ENCODE peak calls at places on chromosomes 13 and 19, in six cellular contexts. N, P, H, B, M and W are unnamed samples.

GRCh38 chr19:41993612-41994483 is at the start of gene ATP1A3:
- DNase-seq in P (peak; percentile 37), B (no peak), N (no peak), H (peak; percentile 44), M (peak; percentile 92), W (peak; percentile 71)

GRCh38 chr13:45215392-45216077 is 14.7 kb upstream of the KCTD4 start:
- DNase-seq in M (no peak), H (no peak), P (peak; percentile 77), N (no peak), B (no peak), W (no peak)

GRCh38 chr13:37069597-37070103 is 10.2 kb upstream of the SUPT20H start:
- DNase-seq in P (no peak), M (no peak), H (no peak), B (no peak), N (no peak), W (no peak)

GRCh38 chr19:41918653-41919244 is 9.5 kb downstream of the ERFL start:
- DNase-seq in B (no peak), P (no peak), H (no peak), M (no peak), N (no peak), W (no peak)

GRCh38 chr19:46718157-46718933 is 1.4 kb upstream of the PRKD2 start:
- DNase-seq in P (no peak), N (no peak), B (no peak), M (peak; percentile 66), H (no peak), W (peak; percentile 50)

GRCh38 chr13:76522083-76522755 is 364.0 kb downstream of the KCTD12 start:
- DNase-seq in B (no peak), N (no peak), M (peak; percentile 36), H (no peak), P (peak; percentile 86), W (no peak)

GRCh38 chr19:29495091-29495490 is 30.7 kb upstream of the VSTM2B start:
- DNase-seq in N (no peak), M (no peak), H (no peak), P (no peak), B (no peak), W (peak; percentile 9)

GRCh38 chr19:33251526-33252090 is 26.0 kb upstream of the SLC7A10 start:
- DNase-seq in N (no peak), M (no peak), P (no peak), H (no peak), B (no peak), W (no peak)

GRCh38 chr13:62512194-62513141 is 1096.8 kb upstream of the PCDH20 start:
- DNase-seq in P (peak; percentile 1), H (no peak), B (peak; percentile 1), N (no peak), M (peak; percentile 1), W (no peak)

GRCh38 chr13:58452123-58452623 is 820.6 kb downstream of the PCDH17 start:
- DNase-seq in P (no peak), N (no peak), M (no peak), H (peak; percentile 15), B (no peak), W (no peak)

GRCh38 chr13:72884111-72884510 is 102.2 kb downstream of the PIBF1 start:
- DNase-seq in M (no peak), P (no peak), N (no peak), H (no peak), B (no peak), W (no peak)

GRCh38 chr13:104181526-104182231 is 1115.5 kb upstream of the SLC10A2 start:
- DNase-seq in B (no peak), H (no peak), N (no peak), P (no peak), M (no peak), W (no peak)

GRCh38 chr19:56969726-56970125 is 129.2 kb upstream of the PEG3 start:
- DNase-seq in B (no peak), H (no peak), M (no peak), N (no peak), P (peak; percentile 3), W (no peak)

GRCh38 chr19:10184636-10185035 is 10.1 kb downstream of the DNMT1 start:
- DNase-seq in B (no peak), M (peak; percentile 13), H (no peak), N (no peak), P (no peak), W (no peak)

DNA sequence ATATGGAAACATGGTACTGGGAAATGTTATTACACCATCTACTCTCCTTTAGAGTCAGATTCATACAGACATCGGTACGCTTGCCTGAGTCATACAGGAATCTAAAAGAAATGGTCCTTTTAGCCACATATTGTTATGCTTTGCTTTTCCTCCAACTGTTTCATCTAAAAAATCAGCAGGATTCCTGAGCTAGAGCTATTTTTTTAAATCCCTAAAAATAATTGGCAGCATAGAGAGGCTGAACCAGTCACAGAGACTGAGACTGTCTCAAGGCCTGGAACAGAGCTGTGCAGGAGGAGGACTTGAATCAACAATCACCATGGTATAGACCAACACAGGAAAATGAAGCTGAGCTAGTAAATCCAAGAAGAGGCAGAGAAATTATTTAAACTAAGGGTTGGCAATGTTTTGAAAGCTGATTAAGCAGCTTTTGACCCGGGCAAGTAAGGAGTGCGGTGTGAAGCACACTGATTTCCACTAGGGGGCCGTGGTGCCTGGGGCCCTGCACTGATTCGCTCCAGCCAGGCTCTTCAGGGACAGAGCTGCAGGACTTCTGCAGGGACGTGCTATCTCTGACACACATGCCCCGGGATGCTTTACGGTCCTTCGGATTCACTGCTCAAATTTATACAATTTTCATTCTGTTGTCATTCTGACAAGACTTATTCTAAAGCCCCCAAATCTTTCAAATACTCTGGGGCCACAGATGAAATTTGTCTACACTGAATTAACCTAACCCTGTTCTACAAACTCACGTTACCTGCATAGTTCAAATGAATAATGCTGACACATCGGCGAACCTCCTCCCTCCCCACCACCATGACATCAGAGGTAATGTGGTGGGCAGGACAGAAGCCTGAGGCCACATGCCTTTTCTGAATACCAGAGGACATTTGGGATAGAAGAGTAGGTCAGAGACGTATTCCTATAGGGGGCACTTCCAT is 87.6 kb upstream of the SLC15A1 start:
- DNase-seq in M (peak; percentile 73), P (peak; percentile 56), N (no peak), B (no peak), H (no peak), W (no peak)
- TF ChIP-seq CTCF in M (peak; percentile 86), P (peak; percentile 93), N (peak; percentile 90), B (peak; percentile 94), H (peak; percentile 93), W (peak; percentile 64)

GRCh38 chr13:84497613-84498012 is 615.3 kb upstream of the SLITRK1 start:
- DNase-seq in B (no peak), M (no peak), H (no peak), P (no peak), N (no peak), W (no peak)

DNA sequence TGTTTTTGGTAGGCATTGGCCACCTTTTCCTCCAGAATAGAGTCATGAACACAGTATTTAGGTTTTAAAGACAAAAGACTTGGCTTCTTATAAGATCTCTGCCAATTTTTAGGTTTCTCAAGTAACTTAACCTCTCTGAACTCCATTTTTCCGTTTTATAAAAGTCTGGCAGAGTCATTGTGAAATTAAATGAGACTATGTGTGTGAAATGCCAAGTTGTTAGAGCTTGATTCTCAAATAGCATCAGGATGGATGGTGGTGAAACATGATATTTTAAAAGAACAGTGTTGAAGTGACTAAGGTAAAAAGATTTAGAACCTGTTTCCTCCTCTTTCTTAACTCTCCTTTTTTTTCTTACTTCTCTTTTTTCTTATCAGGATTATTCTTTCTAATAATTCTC is 617.7 kb upstream of the SLITRK1 start:
- DNase-seq in H (no peak), N (no peak), B (no peak), M (no peak), P (peak; percentile 2), W (no peak)
- TF ChIP-seq CTCF in H (no peak), N (no peak), B (no peak), M (no peak), P (no peak), W (no peak)

GRCh38 chr13:94660695-94661324 is 51.5 kb downstream of the SOX21 start:
- DNase-seq in N (no peak), M (no peak), H (no peak), B (no peak), P (peak; percentile 39), W (no peak)
- TF ChIP-seq CTCF in N (peak; percentile 70), M (no peak), H (peak; percentile 51), B (peak; percentile 57), P (peak; percentile 42), W (no peak)

DNA sequence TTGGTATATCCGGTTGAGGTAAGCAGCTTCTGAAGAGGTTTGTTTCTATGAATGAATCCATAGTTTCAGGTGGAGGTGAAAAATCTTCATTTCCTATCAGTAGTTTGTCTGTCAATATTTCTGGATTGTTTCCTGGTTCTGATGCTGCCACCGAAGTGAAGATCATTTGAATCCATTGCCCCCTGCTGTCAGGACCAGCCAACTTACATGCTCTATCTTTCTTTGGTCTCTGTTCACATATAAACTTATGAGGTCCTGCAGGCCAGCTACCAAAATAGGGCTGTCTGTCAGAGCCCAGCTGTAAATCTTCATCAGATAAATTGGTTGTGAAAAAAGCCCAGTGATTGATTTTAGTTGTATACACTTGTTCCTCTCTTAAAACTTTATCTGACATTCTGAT is 15.2 kb upstream of the N4BP2L1 start:
- DNase-seq in M (no peak), H (no peak), B (no peak), P (peak; percentile 49), N (no peak), W (no peak)
- TF ChIP-seq CTCF in M (no peak), H (peak; percentile 37), B (peak; percentile 46), P (peak; percentile 53), N (peak; percentile 49), W (peak; percentile 46)

DNA sequence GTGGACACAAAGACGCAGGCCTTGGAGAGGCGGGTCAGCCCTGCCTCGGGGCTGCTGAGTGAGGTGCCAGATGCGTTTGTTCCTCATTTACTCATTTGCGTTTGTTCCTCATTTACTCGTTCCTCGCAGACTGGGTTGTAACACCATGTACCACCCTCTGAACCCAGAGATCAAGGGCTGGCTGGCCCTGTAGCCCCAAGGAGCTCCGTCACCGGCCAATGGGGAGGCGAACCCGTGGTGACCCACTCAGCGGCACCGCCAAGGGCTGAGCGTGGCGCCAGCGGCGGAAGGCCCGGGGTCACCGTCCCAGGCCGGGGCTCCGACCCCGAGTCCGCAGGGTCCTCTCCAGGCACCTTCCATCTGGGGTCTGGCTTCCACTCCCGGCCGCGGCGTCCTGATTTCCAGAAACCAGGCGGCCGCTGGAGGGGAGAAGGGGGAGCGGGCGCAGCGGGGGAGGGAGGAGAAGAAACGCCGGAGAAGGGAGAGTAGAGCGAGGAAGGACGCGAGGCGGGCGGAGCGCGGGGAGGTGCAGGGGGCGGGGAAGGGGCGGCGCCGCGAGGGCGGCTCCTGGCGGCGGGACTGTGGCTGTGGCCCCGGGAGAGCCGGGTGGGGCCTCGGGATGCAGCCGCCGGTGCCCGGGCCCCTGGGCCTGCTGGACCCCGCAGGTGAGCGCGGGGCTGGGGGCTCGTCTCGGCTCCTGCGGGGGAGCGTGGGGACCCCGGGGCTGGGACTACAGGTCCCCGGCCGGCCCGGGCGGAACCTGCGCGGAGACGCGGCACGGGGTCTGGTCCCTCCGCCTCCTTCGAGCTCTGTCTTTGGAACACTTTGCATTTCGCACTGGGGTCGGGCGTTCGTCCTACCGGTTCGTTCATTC is at the start of gene TMEM255B:
- DNase-seq in H (peak; percentile 28), P (peak; percentile 67), M (peak; percentile 95), N (peak; percentile 82), B (peak; percentile 15), W (peak; percentile 53)
- TF ChIP-seq CTCF in H (peak; percentile 23), P (peak; percentile 21), M (peak; percentile 37), N (peak; percentile 59), B (no peak), W (peak; percentile 24)